ENCODE peak calls at places on chromosomes 12 and 14, in four cellular contexts. A is mesenchymal stem cell, G is left ventricle myocardium inferior, U is heart right ventricle. F is an unnamed sample. For H3K36me3, the result is how much of the 10 kb centered on the place peaks cover.

GRCh38 chr14:104206281-104206904 is 68.0 kb downstream of the KIF26A start:
- DNase-seq in A (peak), G (no peak), U (no peak), F (no peak)

GRCh38 chr12:131908716-131909595 is 14.5 kb downstream of the ULK1 start:
- DNase-seq in A (no peak), G (no peak), U (no peak), F (no peak)

GRCh38 chr12:64452559-64453329 is 824 bp downstream of the TBK1 start:
- DNase-seq in A (peak), G (no peak), U (no peak), F (no peak)

GRCh38 chr12:132955094-132955932 is 793 bp downstream of the ZNF605 start:
- DNase-seq in A (peak), G (peak), U (peak), F (no peak)

GRCh38 chr12:46964496-46965098 is 114.8 kb upstream of the PCED1B start:
- DNase-seq in A (peak), G (no peak), U (no peak), F (peak)

GRCh38 chr12:3493225-3494049 is 2.4 kb downstream of the PRMT8 start:
- DNase-seq in A (no peak), G (peak), U (peak), F (no peak)

GRCh38 chr12:108356902-108357806 is 18.0 kb upstream of the CMKLR1 start:
- DNase-seq in A (no peak), G (no peak), U (no peak), F (no peak)

GRCh38 chr14:102005336-102005735 is 41.0 kb downstream of the DYNC1H1 start:
- DNase-seq in A (no peak), G (no peak), U (no peak), F (no peak)

GRCh38 chr12:120684523-120684932 is 2.4 kb upstream of the MLEC start:
- DNase-seq in A (peak), G (no peak), U (no peak), F (no peak)

GRCh38 chr14:32657081-32657480 is 281.6 kb upstream of the NPAS3 start:
- DNase-seq in A (peak), G (no peak), U (no peak), F (no peak)

GRCh38 chr12:124498870-124499753 is 68.3 kb downstream of the NCOR2 start:
- DNase-seq in A (no peak), G (no peak), U (peak), F (no peak)

GRCh38 chr12:123990512-123990911 is 17.5 kb downstream of the ZNF664 start:
- DNase-seq in A (peak), G (no peak), U (no peak), F (no peak)

GRCh38 chr14:22466520-22466919 is 122.5 kb downstream of the DAD1 start:
- DNase-seq in A (no peak), G (no peak), U (no peak), F (no peak)

GRCh38 chr12:79685068-79685467 is 5.7 kb downstream of the PAWR start:
- DNase-seq in A (peak), G (no peak), U (no peak), F (peak)

GRCh38 chr14:49019467-49020100 is 566.6 kb downstream of the RPS29 start:
- DNase-seq in A (no peak), G (no peak), U (no peak), F (no peak)
- H3K36me3 ChIP-seq in A (under half), G (under half), U (under half), F (under half)

DNA sequence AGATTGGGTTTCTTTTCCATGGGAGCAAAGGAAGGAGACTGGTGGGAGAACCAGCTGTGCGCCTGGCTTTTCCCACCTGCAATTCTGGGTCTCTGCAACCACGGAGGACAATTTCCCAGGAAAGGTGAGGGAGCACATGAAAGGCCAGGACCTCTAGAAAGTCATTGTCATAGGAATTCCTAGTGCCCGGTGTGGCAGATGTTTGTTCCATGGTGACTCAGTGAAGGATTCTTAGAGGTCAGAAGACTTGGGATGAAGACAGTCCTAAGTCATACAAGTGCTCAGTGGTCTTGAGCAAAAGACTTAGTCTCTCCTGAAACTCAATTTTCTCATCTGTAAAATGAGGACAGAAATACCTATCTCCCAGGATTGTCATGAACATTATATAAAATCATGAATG is 51.3 kb downstream of the KCNA5 start:
- DNase-seq in A (no peak), G (no peak), U (no peak), F (no peak)
- H3K4me3 ChIP-seq in A (no peak), G (no peak), U (no peak), F (no peak)

GRCh38 chr12:870378-870777 is 79.1 kb downstream of the RAD52 start:
- DNase-seq in A (no peak), G (no peak), U (no peak), F (no peak)
- H3K36me3 ChIP-seq in A (half or more), G (half or more), U (under half), F (half or more)

GRCh38 chr14:23712287-23712686 is 76.1 kb downstream of the DHRS2 start:
- DNase-seq in A (no peak), G (no peak), U (no peak), F (no peak)
- H3K4me3 ChIP-seq in A (no peak), G (no peak), U (no peak), F (no peak)

GRCh38 chr14:68888883-68889282 is 90.2 kb downstream of the ACTN1 start:
- DNase-seq in A (no peak), G (no peak), U (no peak), F (no peak)

GRCh38 chr14:68888025-68888850 is 90.9 kb downstream of the ACTN1 start:
- DNase-seq in A (no peak), G (peak), U (no peak), F (no peak)

GRCh38 chr14:68885226-68886108 is 92.6 kb upstream of the ZFP36L1 start:
- DNase-seq in A (no peak), G (no peak), U (no peak), F (no peak)

GRCh38 chr14:68884031-68885030 is 91.5 kb upstream of the ZFP36L1 start:
- DNase-seq in A (no peak), G (peak), U (peak), F (no peak)

GRCh38 chr14:68886109-68886434 is 93.0 kb downstream of the ACTN1 start:
- DNase-seq in A (no peak), G (no peak), U (no peak), F (no peak)
- H3K36me3 ChIP-seq in A (half or more), G (half or more), U (half or more), F (half or more)

GRCh38 chr14:76773188-76773885 is 12.1 kb downstream of the VASH1 start:
- DNase-seq in A (peak), G (peak), U (peak), F (peak)

GRCh38 chr14:76775695-76776305 is 14.5 kb downstream of the VASH1 start:
- DNase-seq in A (no peak), G (no peak), U (no peak), F (no peak)

GRCh38 chr14:76773956-76774355 is 12.7 kb downstream of the VASH1 start:
- DNase-seq in A (no peak), G (no peak), U (no peak), F (no peak)

GRCh38 chr14:76775159-76775694 is 14.0 kb downstream of the VASH1 start:
- DNase-seq in A (no peak), G (no peak), U (no peak), F (no peak)

GRCh38 chr14:76774471-76775158 is 13.3 kb downstream of the VASH1 start:
- DNase-seq in A (no peak), G (no peak), U (no peak), F (peak)
- H3K4me3 ChIP-seq in A (no peak), G (no peak), U (no peak), F (no peak)

GRCh38 chr12:6979021-6979420 is 8.3 kb downstream of the EMG1 start:
- DNase-seq in A (no peak), G (no peak), U (no peak), F (no peak)
- H3K36me3 ChIP-seq in A (half or more), G (half or more), U (half or more), F (half or more)